ENCODE peak calls at places on chromosomes 6 and 20, in seven cellular contexts. V is mesenchymal stem cell, C is neuronal stem cell, W is H1, X is mesendoderm, O is H9, K is trophoblast cell. R is an unnamed sample.
A peak's percentile ranks its signal among the peaks of the same experiment; 100 is the strongest.

GRCh38 chr6:61558796-61559195 is 727.2 kb downstream of the KHDRBS2 start:
- DNase-seq in V (no peak), C (no peak), W (no peak), X (no peak), O (no peak), K (no peak), R (no peak)

GRCh38 chr6:157976345-157977175 is 5.1 kb upstream of the SYNJ2 start:
- DNase-seq in V (no peak), C (no peak), W (no peak), X (no peak), O (no peak), K (no peak), R (no peak)

GRCh38 chr6:134647861-134648260 is 302.0 kb downstream of the ALDH8A1 start:
- DNase-seq in V (no peak), C (no peak), W (no peak), X (no peak), O (no peak), K (no peak), R (peak; percentile 69)

GRCh38 chr6:54772610-54773009 is 74.0 kb upstream of the FAM83B start:
- DNase-seq in V (no peak), C (no peak), W (no peak), X (no peak), O (no peak), K (no peak), R (no peak)

GRCh38 chr6:1027109-1027794 is 284.6 kb upstream of the FOXQ1 start:
- DNase-seq in V (peak; percentile 77), C (no peak), W (no peak), X (peak; percentile 57), O (no peak), K (no peak), R (peak; percentile 79)

GRCh38 chr6:109978174-109979032 is at the start of gene GPR6:
- DNase-seq in V (peak; percentile 70), C (peak; percentile 91), W (no peak), X (peak; percentile 93), O (peak; percentile 87), K (peak; percentile 50), R (peak; percentile 34)

GRCh38 chr6:38495922-38496635 is 143.7 kb downstream of the BTBD9 start:
- DNase-seq in V (peak; percentile 18), C (no peak), W (no peak), X (no peak), O (no peak), K (no peak), R (no peak)

GRCh38 chr20:53677447-53678314 is 84.0 kb upstream of the ZNF217 start:
- DNase-seq in V (peak; percentile 58), C (no peak), W (no peak), X (peak; percentile 73), O (peak; percentile 42), K (no peak), R (peak; percentile 46)

GRCh38 chr20:37564388-37565133 is 36.9 kb upstream of the BLCAP start:
- DNase-seq in V (peak; percentile 22), C (peak; percentile 62), W (no peak), X (peak; percentile 53), O (peak; percentile 70), K (peak; percentile 22), R (no peak)

GRCh38 chr6:9408718-9409117 is 973.4 kb upstream of the SLC35B3 start:
- DNase-seq in V (no peak), C (no peak), W (no peak), X (no peak), O (no peak), K (no peak), R (peak; percentile 67)

GRCh38 chr20:59568509-59569024 is 35.8 kb upstream of the PHACTR3 start:
- DNase-seq in V (no peak), C (no peak), W (no peak), X (no peak), O (no peak), K (no peak), R (no peak)

GRCh38 chr6:148565931-148566663 is 180.7 kb upstream of the UST start:
- DNase-seq in V (peak; percentile 89), C (no peak), W (no peak), X (no peak), O (no peak), K (no peak), R (peak; percentile 97)

GRCh38 chr20:19758888-19759331 is 852 bp downstream of the RIN2 start:
- DNase-seq in V (peak; percentile 71), C (peak; percentile 52), W (no peak), X (peak; percentile 64), O (peak; percentile 76), K (peak; percentile 34), R (no peak)

GRCh38 chr20:61517419-61517818 is 265.4 kb downstream of the CDH4 start:
- DNase-seq in V (no peak), C (no peak), W (no peak), X (no peak), O (no peak), K (no peak), R (no peak)

GRCh38 chr6:5632348-5632935 is 371.1 kb downstream of the FARS2 start:
- DNase-seq in V (no peak), C (no peak), W (no peak), X (no peak), O (no peak), K (no peak), R (no peak)

GRCh38 chr6:15993716-15994228 is 135.1 kb upstream of the MYLIP start:
- DNase-seq in V (no peak), C (no peak), W (no peak), X (no peak), O (no peak), K (peak; percentile 96), R (no peak)

GRCh38 chr6:116572162-116572561 is 858 bp downstream of the RWDD1 start:
- DNase-seq in V (peak; percentile 72), C (no peak), W (no peak), X (peak; percentile 16), O (no peak), K (no peak), R (peak; percentile 55)

GRCh38 chr20:48198951-48199431 is 413.7 kb upstream of the SULF2 start:
- DNase-seq in V (peak; percentile 57), C (no peak), W (no peak), X (no peak), O (no peak), K (no peak), R (no peak)

GRCh38 chr6:6895929-6896328 is 211.8 kb upstream of the RREB1 start:
- DNase-seq in V (no peak), C (no peak), W (no peak), X (no peak), O (no peak), K (no peak), R (no peak)

GRCh38 chr20:3276400-3277015 is 37.5 kb upstream of the SLC4A11 start:
- DNase-seq in V (peak; percentile 23), C (peak; percentile 24), W (no peak), X (peak; percentile 60), O (peak; percentile 56), K (peak; percentile 35), R (peak; percentile 22)

GRCh38 chr20:62879275-62880146 is 17.9 kb upstream of the TCFL5 start:
- DNase-seq in V (no peak), C (no peak), W (no peak), X (peak; percentile 26), O (peak; percentile 61), K (no peak), R (no peak)

GRCh38 chr6:79463721-79464120 is 73.5 kb downstream of the LCA5 start:
- DNase-seq in V (no peak), C (peak; percentile 17), W (peak; percentile 33), X (peak; percentile 95), O (peak; percentile 63), K (peak; percentile 49), R (no peak)
- H3K18ac ChIP-seq in V (no peak overlapping the region), C (no peak overlapping the region), W (no peak overlapping the region), X (no peak overlapping the region), O (no peak overlapping the region), K (no peak overlapping the region), R (no peak overlapping the region)

GRCh38 chr6:105382477-105382876 is 20.4 kb downstream of the PREP start:
- DNase-seq in V (no peak), C (no peak), W (no peak), X (no peak), O (no peak), K (no peak), R (no peak)

GRCh38 chr6:105382918-105383317 is 20.0 kb downstream of the PREP start:
- DNase-seq in V (no peak), C (no peak), W (no peak), X (no peak), O (no peak), K (no peak), R (no peak)

GRCh38 chr6:105380634-105381033 is 22.2 kb downstream of the PREP start:
- DNase-seq in V (no peak), C (no peak), W (no peak), X (no peak), O (no peak), K (no peak), R (no peak)

GRCh38 chr6:105388392-105388791 is 14.5 kb downstream of the PREP start:
- DNase-seq in V (no peak), C (no peak), W (no peak), X (no peak), O (no peak), K (no peak), R (no peak)

DNA sequence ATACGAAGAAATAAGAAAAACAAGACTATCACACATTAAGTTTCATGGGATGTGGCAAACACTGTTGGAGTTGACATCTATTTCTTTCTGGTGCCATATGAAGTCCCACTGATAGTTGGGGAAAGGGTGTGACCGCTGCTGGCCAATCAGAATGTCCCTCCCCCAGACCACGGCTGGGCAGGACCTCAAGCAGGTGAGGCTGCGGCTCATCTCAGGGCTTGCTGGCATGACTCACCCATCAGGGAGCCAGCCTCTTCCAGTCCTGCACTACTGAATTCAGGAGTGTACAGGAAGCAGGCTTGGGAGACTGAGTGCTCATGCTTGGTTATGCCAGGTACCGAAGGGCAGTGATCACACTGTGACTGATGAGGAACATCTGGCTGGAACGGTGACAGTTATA is 18.9 kb downstream of the PREP start:
- DNase-seq in V (no peak), C (no peak), W (no peak), X (peak; percentile 22), O (no peak), K (peak; percentile 13), R (no peak)
- H3K18ac ChIP-seq in V (no peak overlapping the region), C (peak overlapping the region; percentile 15), W (no peak overlapping the region), X (no peak overlapping the region), O (no peak overlapping the region), K (peak overlapping the region; percentile 49), R (no peak overlapping the region)

GRCh38 chr6:150203378-150203777 is 60.5 kb downstream of the PPP1R14C start:
- DNase-seq in V (no peak), C (no peak), W (no peak), X (no peak), O (no peak), K (no peak), R (no peak)
- H3K18ac ChIP-seq in V (no peak overlapping the region), C (no peak overlapping the region), W (no peak overlapping the region), X (no peak overlapping the region), O (no peak overlapping the region), K (no peak overlapping the region), R (no peak overlapping the region)

DNA sequence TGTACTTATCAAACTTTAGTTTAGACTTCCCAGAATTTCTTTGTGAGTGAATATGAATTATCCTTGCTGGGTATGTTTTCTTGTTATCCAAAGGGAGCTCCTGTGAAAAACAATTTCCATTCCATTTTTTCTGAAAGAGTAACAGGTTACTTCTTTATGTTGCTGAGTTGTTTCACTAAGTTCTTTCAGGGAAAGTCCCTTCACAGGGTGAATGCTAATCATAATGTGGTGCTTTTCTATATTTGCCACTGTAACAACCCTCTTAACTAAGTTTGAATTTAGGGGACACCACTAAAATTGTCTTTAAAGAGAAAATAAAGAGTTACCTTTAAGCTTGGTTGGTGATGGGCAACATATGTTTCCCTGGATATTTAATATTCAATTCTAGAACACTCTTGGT is 79.4 kb downstream of the THEMIS start:
- DNase-seq in V (no peak), C (no peak), W (no peak), X (no peak), O (no peak), K (no peak), R (no peak)
- H3K18ac ChIP-seq in V (no peak overlapping the region), C (no peak overlapping the region), W (no peak overlapping the region), X (no peak overlapping the region), O (no peak overlapping the region), K (no peak overlapping the region), R (no peak overlapping the region)

GRCh38 chr20:51575486-51575885 is 33.0 kb upstream of the NFATC2 start:
- DNase-seq in V (no peak), C (no peak), W (no peak), X (no peak), O (no peak), K (no peak), R (no peak)
- H3K18ac ChIP-seq in V (no peak overlapping the region), C (no peak overlapping the region), W (no peak overlapping the region), X (no peak overlapping the region), O (no peak overlapping the region), K (no peak overlapping the region), R (no peak overlapping the region)

R was measured in IMR-90.